ENCODE peak calls at places on chromosomes 11 and 22, in four cellular contexts. One of them, this sample, is unnamed.
A peak's percentile ranks its signal among the peaks of the same experiment; 100 is the strongest.

GRCh38 chr22:38141574-38141973 is 31.1 kb upstream of the BAIAP2L2 start:
- DNase-seq in stomach: no peak
- DNase-seq in K562: peak; percentile 69
- DNase-seq in WTC11: no peak
- DNase-seq in this sample: no peak

GRCh38 chr11:8567597-8568198 is 26.3 kb downstream of the STK33 start:
- DNase-seq in K562: no peak
- DNase-seq in WTC11: no peak
- DNase-seq in stomach: no peak
- DNase-seq in this sample: peak; percentile 27

GRCh38 chr11:120134106-120134930 is 3.6 kb downstream of the TRIM29 start:
- DNase-seq in WTC11: no peak
- DNase-seq in K562: no peak
- DNase-seq in stomach: peak; percentile 9
- DNase-seq in this sample: no peak

GRCh38 chr22:32040324-32040904 is 2.6 kb upstream of the SLC5A1 start:
- DNase-seq in K562: no peak
- DNase-seq in stomach: no peak
- DNase-seq in WTC11: no peak
- DNase-seq in this sample: no peak

GRCh38 chr22:46484156-46484860 is 53.1 kb downstream of the CELSR1 start:
- DNase-seq in WTC11: no peak
- DNase-seq in K562: no peak
- DNase-seq in stomach: no peak
- DNase-seq in this sample: no peak

GRCh38 chr22:30054764-30055069 is 25.5 kb upstream of the HORMAD2 start:
- DNase-seq in stomach: peak; percentile 65
- DNase-seq in K562: no peak
- DNase-seq in WTC11: no peak
- DNase-seq in this sample: no peak

GRCh38 chr11:81010631-81011030 is 1569.8 kb upstream of the TENM4 start:
- DNase-seq in stomach: no peak
- DNase-seq in WTC11: no peak
- DNase-seq in K562: no peak
- DNase-seq in this sample: no peak

GRCh38 chr11:8671242-8671641 is 11.2 kb downstream of the TRIM66 start:
- DNase-seq in K562: no peak
- DNase-seq in stomach: no peak
- DNase-seq in WTC11: peak; percentile 69
- DNase-seq in this sample: peak; percentile 95

GRCh38 chr11:11155962-11156815 is 196.9 kb downstream of the CSNK2A3 start:
- DNase-seq in WTC11: peak; percentile 86
- DNase-seq in stomach: no peak
- DNase-seq in K562: peak; percentile 77
- DNase-seq in this sample: no peak

GRCh38 chr11:25211635-25212251 is 714.9 kb downstream of the LUZP2 start:
- DNase-seq in K562: no peak
- DNase-seq in WTC11: no peak
- DNase-seq in stomach: no peak
- DNase-seq in this sample: no peak

GRCh38 chr22:25941365-25941960 is 199.5 kb downstream of the MYO18B start:
- DNase-seq in stomach: no peak
- DNase-seq in K562: no peak
- DNase-seq in WTC11: no peak
- DNase-seq in this sample: no peak

GRCh38 chr22:25942126-25942988 is 200.4 kb downstream of the MYO18B start:
- DNase-seq in stomach: no peak
- DNase-seq in WTC11: no peak
- DNase-seq in K562: no peak
- DNase-seq in this sample: no peak

GRCh38 chr22:25939384-25939783 is 197.4 kb downstream of the MYO18B start:
- DNase-seq in WTC11: no peak
- DNase-seq in stomach: no peak
- DNase-seq in K562: no peak
- DNase-seq in this sample: no peak

GRCh38 chr22:25940479-25940878 is 198.5 kb downstream of the MYO18B start:
- DNase-seq in K562: no peak
- DNase-seq in stomach: no peak
- DNase-seq in WTC11: no peak
- DNase-seq in this sample: no peak

GRCh38 chr22:25942989-25943411 is 201.0 kb downstream of the MYO18B start:
- DNase-seq in WTC11: peak; percentile 30
- DNase-seq in stomach: no peak
- DNase-seq in K562: no peak
- DNase-seq in this sample: peak; percentile 5
- TF ChIP-seq CTCF in WTC11: no peak
- TF ChIP-seq CTCF in stomach: no peak
- TF ChIP-seq CTCF in K562: no peak
- TF ChIP-seq CTCF in this sample: no peak

GRCh38 chr11:116217441-116217840 is 555.3 kb downstream of the BUD13 start:
- DNase-seq in K562: no peak
- DNase-seq in WTC11: no peak
- DNase-seq in stomach: no peak
- DNase-seq in this sample: no peak

GRCh38 chr11:116211166-116211565 is 561.6 kb downstream of the BUD13 start:
- DNase-seq in K562: no peak
- DNase-seq in WTC11: no peak
- DNase-seq in stomach: no peak
- DNase-seq in this sample: no peak

GRCh38 chr11:116217006-116217405 is 555.8 kb downstream of the BUD13 start:
- DNase-seq in stomach: no peak
- DNase-seq in K562: peak; percentile 33
- DNase-seq in WTC11: peak; percentile 75
- DNase-seq in this sample: peak; percentile 47

GRCh38 chr11:116219171-116219635 is 553.6 kb downstream of the BUD13 start:
- DNase-seq in WTC11: no peak
- DNase-seq in stomach: no peak
- DNase-seq in K562: no peak
- DNase-seq in this sample: no peak

DNA sequence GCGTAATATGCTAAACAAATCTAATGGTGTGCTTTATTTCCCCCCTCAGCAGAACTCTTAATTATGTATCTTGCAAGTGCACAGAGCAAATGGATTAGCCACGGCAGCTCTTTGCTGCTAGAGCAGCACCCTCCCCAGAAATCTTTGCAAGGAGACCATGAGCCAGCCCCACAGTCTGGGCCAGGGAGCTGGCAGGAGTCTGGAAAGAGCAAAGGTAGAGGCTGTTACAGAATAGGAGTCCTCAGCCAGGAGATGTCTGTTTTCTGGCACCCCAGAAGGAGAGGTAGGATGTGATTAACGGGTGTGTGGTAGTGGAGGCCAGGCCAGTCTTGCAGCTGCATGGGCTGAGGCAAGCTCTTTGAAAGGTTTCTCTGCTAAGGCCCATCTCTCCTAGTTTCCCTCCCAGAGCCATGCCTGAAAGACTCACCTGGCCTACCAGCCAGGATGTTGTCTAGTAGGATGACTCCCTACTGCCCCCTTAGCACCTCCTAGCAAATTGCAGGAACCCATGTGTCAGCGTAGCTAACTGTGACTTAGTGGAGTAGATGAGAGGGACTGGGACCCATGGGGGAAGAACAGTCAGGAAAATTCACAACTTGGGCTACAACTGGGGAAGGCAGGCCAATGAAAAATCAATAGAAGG is 557.2 kb downstream of the BUD13 start:
- DNase-seq in K562: no peak
- DNase-seq in WTC11: peak; percentile 65
- DNase-seq in stomach: no peak
- DNase-seq in this sample: no peak
- TF ChIP-seq CTCF in K562: peak; percentile 32
- TF ChIP-seq CTCF in WTC11: peak; percentile 48
- TF ChIP-seq CTCF in stomach: no peak
- TF ChIP-seq CTCF in this sample: no peak

DNA sequence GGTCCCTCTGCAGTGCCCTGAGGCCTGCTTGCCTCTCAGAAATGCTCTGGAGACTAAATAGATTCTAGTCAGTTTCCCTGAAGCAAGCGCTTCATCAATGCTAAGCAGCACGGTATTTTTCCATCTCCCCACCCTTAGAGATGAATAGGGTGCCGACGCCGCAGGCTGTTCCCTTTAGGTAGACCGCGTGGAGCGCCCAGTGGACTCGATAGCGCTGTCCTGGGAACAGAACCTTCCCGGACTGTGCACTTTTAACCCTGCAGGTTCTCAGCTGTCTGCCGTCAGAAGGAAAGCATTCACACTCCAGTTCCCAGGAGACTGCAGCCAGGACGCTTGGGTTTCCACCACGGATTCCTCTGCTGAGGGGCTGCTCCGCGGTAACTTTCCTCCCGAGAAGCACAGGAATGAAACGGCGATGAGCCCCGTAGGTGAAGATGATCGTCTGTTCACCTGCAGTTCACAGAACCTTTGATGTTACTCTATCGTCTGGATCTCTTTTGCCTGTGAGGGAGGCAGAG is 9.1 kb upstream of the KCNJ1 start:
- DNase-seq in K562: no peak
- DNase-seq in stomach: no peak
- DNase-seq in WTC11: no peak
- DNase-seq in this sample: no peak
- TF ChIP-seq CTCF in K562: no peak
- TF ChIP-seq CTCF in stomach: no peak
- TF ChIP-seq CTCF in WTC11: no peak
- TF ChIP-seq CTCF in this sample: no peak

GRCh38 chr11:74611369-74611861 is 19.0 kb downstream of the POLD3 start:
- DNase-seq in K562: no peak
- DNase-seq in WTC11: no peak
- DNase-seq in stomach: no peak
- DNase-seq in this sample: peak; percentile 84
- TF ChIP-seq CTCF in K562: peak; percentile 49
- TF ChIP-seq CTCF in WTC11: no peak
- TF ChIP-seq CTCF in stomach: no peak
- TF ChIP-seq CTCF in this sample: peak; percentile 43

GRCh38 chr11:46347637-46348311 is 511 bp downstream of the DGKZ start:
- DNase-seq in K562: peak; percentile 47
- DNase-seq in WTC11: no peak
- DNase-seq in stomach: no peak
- DNase-seq in this sample: no peak
- TF ChIP-seq CTCF in K562: no peak
- TF ChIP-seq CTCF in WTC11: no peak
- TF ChIP-seq CTCF in stomach: no peak
- TF ChIP-seq CTCF in this sample: no peak

DNA sequence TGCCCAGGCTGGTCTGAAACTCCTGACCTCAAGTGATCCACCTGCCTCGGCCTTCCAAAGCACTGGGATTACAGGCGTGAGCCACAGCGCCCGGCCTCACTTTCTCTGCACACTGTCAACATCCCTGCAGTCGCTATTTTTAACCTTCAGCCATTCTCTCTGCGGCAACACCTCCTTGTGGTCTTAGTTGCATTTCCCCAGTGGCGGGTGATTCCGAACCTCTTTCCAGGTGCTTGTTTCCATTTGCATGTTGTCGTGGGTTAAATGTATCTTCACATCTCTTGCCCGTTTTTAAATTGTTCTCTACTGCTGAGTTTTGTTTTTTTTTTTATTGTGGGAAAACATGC is 2.2 kb upstream of the SCT start:
- DNase-seq in stomach: no peak
- DNase-seq in WTC11: peak; percentile 16
- DNase-seq in K562: no peak
- DNase-seq in this sample: no peak
- TF ChIP-seq CTCF in stomach: peak; percentile 13
- TF ChIP-seq CTCF in WTC11: no peak
- TF ChIP-seq CTCF in K562: peak; percentile 6
- TF ChIP-seq CTCF in this sample: no peak

GRCh38 chr11:12569499-12570040 is 104.7 kb upstream of the TEAD1 start:
- DNase-seq in stomach: no peak
- DNase-seq in K562: no peak
- DNase-seq in WTC11: no peak
- DNase-seq in this sample: peak; percentile 48
- TF ChIP-seq CTCF in stomach: no peak
- TF ChIP-seq CTCF in K562: no peak
- TF ChIP-seq CTCF in WTC11: no peak
- TF ChIP-seq CTCF in this sample: no peak

GRCh38 chr22:28937206-28938025 is 54.0 kb downstream of the ZNRF3 start:
- DNase-seq in K562: no peak
- DNase-seq in stomach: no peak
- DNase-seq in WTC11: no peak
- DNase-seq in this sample: no peak

GRCh38 chr22:28934026-28934425 is 50.7 kb downstream of the ZNRF3 start:
- DNase-seq in stomach: no peak
- DNase-seq in K562: no peak
- DNase-seq in WTC11: no peak
- DNase-seq in this sample: no peak

GRCh38 chr22:28936200-28936599 is 52.8 kb downstream of the ZNRF3 start:
- DNase-seq in K562: no peak
- DNase-seq in stomach: no peak
- DNase-seq in WTC11: no peak
- DNase-seq in this sample: no peak

GRCh38 chr22:28935140-28935539 is 51.8 kb downstream of the ZNRF3 start:
- DNase-seq in K562: no peak
- DNase-seq in stomach: no peak
- DNase-seq in WTC11: no peak
- DNase-seq in this sample: no peak

DNA sequence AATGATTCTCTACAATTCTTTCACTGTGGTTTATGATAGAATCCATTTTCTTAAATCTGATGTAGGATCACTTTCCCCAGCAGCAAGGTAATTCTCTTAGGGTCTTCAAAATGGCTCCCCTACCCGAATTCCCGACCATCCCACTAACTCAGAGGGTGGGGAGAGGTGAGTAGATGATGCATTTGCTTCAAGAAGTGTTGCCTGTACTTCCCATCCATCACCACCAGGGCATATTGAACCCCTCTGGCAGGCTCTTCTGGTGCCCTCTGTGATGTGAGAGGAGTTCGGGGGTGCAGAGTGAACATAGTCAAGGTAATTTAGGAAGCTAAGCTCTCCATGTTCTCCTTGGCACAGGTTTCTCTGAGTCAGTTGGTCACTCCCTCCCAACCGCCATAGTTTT is 52.3 kb downstream of the ZNRF3 start:
- DNase-seq in stomach: no peak
- DNase-seq in K562: peak; percentile 22
- DNase-seq in WTC11: peak; percentile 28
- DNase-seq in this sample: no peak
- TF ChIP-seq CTCF in stomach: no peak
- TF ChIP-seq CTCF in K562: peak; percentile 39
- TF ChIP-seq CTCF in WTC11: peak; percentile 42
- TF ChIP-seq CTCF in this sample: peak; percentile 38

GRCh38 chr11:113663567-113663966 is 42.5 kb downstream of the TMPRSS5 start:
- DNase-seq in K562: no peak
- DNase-seq in WTC11: no peak
- DNase-seq in stomach: no peak
- DNase-seq in this sample: no peak
- TF ChIP-seq CTCF in K562: no peak
- TF ChIP-seq CTCF in WTC11: no peak
- TF ChIP-seq CTCF in stomach: no peak
- TF ChIP-seq CTCF in this sample: no peak

This sample was measured in cardiac fibroblast.